ENCODE peak calls at places on chromosome 15, in four cellular contexts. A is tibial artery, G is PC-9, Q is heart left ventricle. S is an unnamed sample. For H3K4me1, the result is how much of the 10 kb centered on the place peaks cover.

GRCh38 chr15:43974852-43975251 is 148.1 kb downstream of the WDR76 start:
- DNase-seq in A (no peak), G (peak), Q (no peak), S (no peak)

GRCh38 chr15:88108991-88109390 is 147.5 kb downstream of the NTRK3 start:
- DNase-seq in Q (no peak), G (no peak), A (no peak), S (no peak)

GRCh38 chr15:88394553-88395159 is 72.5 kb downstream of the MRPL46 start:
- DNase-seq in A (no peak), G (no peak), Q (no peak), S (no peak)

GRCh38 chr15:66101715-66102395 is 151.7 kb downstream of the MEGF11 start:
- DNase-seq in Q (no peak), G (no peak), A (no peak), S (no peak)

GRCh38 chr15:98855067-98855814 is 152.4 kb downstream of the PGPEP1L start:
- DNase-seq in A (no peak), G (no peak), Q (no peak), S (no peak)

GRCh38 chr15:68808770-68809169 is 11.9 kb downstream of the ANP32A start:
- DNase-seq in A (no peak), Q (no peak), G (no peak), S (no peak)

GRCh38 chr15:45157974-45158373 is 28.2 kb downstream of the DUOX1 start:
- DNase-seq in A (no peak), Q (no peak), G (peak), S (no peak)

GRCh38 chr15:95495033-95495541 is 835.4 kb upstream of the NR2F2 start:
- DNase-seq in G (no peak), Q (no peak), A (peak), S (no peak)

GRCh38 chr15:85407421-85408269 is 27.2 kb downstream of the AKAP13 start:
- DNase-seq in A (no peak), G (peak), Q (peak), S (no peak)

GRCh38 chr15:63626955-63627354 is 29.8 kb downstream of the FBXL22 start:
- DNase-seq in A (no peak), G (no peak), Q (no peak), S (no peak)

GRCh38 chr15:59835801-59836200 is 146.7 kb upstream of the BNIP2 start:
- DNase-seq in Q (no peak), A (no peak), G (no peak), S (no peak)

GRCh38 chr15:85306946-85307686 is 73.3 kb upstream of the AKAP13 start:
- DNase-seq in Q (no peak), G (no peak), A (no peak), S (no peak)

GRCh38 chr15:57680021-57680420 is 26.5 kb upstream of the POLR2M start:
- DNase-seq in G (peak), A (no peak), Q (no peak), S (no peak)

GRCh38 chr15:67836477-67836876 is 3.4 kb downstream of the RNU6-1 start:
- DNase-seq in Q (no peak), A (peak), G (no peak), S (peak)

GRCh38 chr15:88615303-88616107 is 5.6 kb upstream of the AEN start:
- DNase-seq in Q (no peak), G (no peak), A (no peak), S (no peak)

GRCh38 chr15:38129531-38130199 is 123.0 kb upstream of the SPRED1 start:
- DNase-seq in A (peak), Q (peak), G (no peak), S (no peak)

GRCh38 chr15:99416191-99417188 is 149.3 kb upstream of the MEF2A start:
- DNase-seq in Q (no peak), G (no peak), A (peak), S (no peak)

GRCh38 chr15:40493089-40493840 is 22.5 kb downstream of the CHST14 start:
- DNase-seq in G (no peak), Q (no peak), A (no peak), S (peak)

GRCh38 chr15:59814409-59814808 is 125.3 kb upstream of the BNIP2 start:
- DNase-seq in A (no peak), Q (no peak), G (no peak), S (peak)

GRCh38 chr15:64050281-64051092 is 4.2 kb upstream of the DAPK2 start:
- DNase-seq in A (no peak), Q (no peak), G (no peak), S (no peak)

GRCh38 chr15:90817117-90818057 is 51.0 kb upstream of the FURIN start:
- DNase-seq in G (no peak), Q (no peak), A (no peak), S (no peak)

GRCh38 chr15:28915041-28915810 is 29.5 kb downstream of the APBA2 start:
- DNase-seq in Q (no peak), A (no peak), G (no peak), S (no peak)

GRCh38 chr15:63596666-63597032 is 538 bp upstream of the FBXL22 start:
- DNase-seq in A (no peak), G (no peak), Q (no peak), S (no peak)

GRCh38 chr15:74283366-74283765 is 47.2 kb downstream of the CCDC33 start:
- DNase-seq in Q (no peak), G (no peak), A (no peak), S (no peak)

GRCh38 chr15:95715919-95716318 is 614.6 kb upstream of the NR2F2 start:
- DNase-seq in Q (no peak), A (no peak), G (peak), S (no peak)

GRCh38 chr15:85030301-85031049 is 48.8 kb downstream of the PDE8A start:
- DNase-seq in Q (no peak), A (no peak), G (peak), S (no peak)

GRCh38 chr15:36814708-36815107 is 235.3 kb downstream of the CDIN1 start:
- DNase-seq in Q (no peak), G (no peak), A (no peak), S (no peak)

GRCh38 chr15:64895285-64896065 is 16.2 kb upstream of the ANKDD1A start:
- DNase-seq in A (no peak), G (no peak), Q (peak), S (no peak)

GRCh38 chr15:99185731-99186130 is 63.6 kb downstream of the TTC23 start:
- DNase-seq in A (no peak), Q (no peak), G (no peak), S (no peak)

GRCh38 chr15:41933771-41934170 is 38.6 kb downstream of the EHD4 start:
- DNase-seq in A (peak), G (peak), Q (no peak), S (no peak)

DNA sequence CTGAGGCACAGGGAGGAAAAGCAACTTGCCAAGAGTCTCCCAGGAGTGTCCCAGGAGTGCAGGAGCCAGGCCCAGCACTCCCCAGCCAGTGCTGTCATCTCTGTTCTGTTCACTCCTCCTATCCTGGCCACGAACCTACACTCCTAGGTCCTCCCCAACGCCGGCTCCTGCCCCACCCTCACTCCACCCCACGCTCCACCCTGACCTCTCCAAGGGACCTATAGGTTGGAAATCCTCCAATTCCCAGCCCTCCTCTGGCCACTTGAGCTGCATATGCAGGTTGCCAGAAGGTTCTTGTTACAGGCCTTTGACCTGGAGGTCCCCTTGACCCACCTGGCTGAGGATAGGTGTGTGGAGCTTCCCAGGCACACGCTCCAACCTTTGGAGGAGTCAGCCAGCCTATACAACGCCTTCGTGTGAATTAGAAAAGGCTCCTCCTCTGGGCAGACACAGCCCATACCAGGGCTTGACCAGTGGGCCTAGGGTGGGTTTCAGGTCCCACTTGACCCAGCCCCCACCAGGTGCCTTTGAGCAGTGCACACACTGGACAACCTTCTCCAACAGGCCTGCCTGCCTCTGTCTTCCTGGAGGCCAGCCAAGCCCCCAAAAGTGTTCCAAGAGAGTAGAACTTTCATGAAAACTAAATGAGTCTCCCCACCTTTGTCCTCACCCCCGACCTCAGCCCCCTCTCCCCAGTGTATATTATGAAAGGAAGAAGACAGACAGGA is 167.2 kb upstream of the TLE3 start:
- DNase-seq in A (no peak), Q (no peak), G (no peak), S (no peak)
- H3K4me1 ChIP-seq in A (under half), Q (half or more), G (half or more), S (under half)

GRCh38 chr15:94234300-94234699 is 2.9 kb downstream of the MCTP2 start:
- DNase-seq in A (no peak), G (no peak), Q (no peak), S (no peak)
- H3K4me3 ChIP-seq in A (no peak), G (no peak), Q (no peak), S (no peak)

GRCh38 chr15:77784361-77785292 is 151.9 kb upstream of the LINGO1 start:
- DNase-seq in Q (no peak), A (no peak), G (peak), S (no peak)

GRCh38 chr15:77782691-77783090 is 150.0 kb upstream of the LINGO1 start:
- DNase-seq in A (no peak), G (no peak), Q (no peak), S (no peak)

GRCh38 chr15:77781131-77782051 is 148.7 kb upstream of the LINGO1 start:
- DNase-seq in G (no peak), A (no peak), Q (no peak), S (no peak)

GRCh38 chr15:77786181-77786890 is 153.6 kb upstream of the LINGO1 start:
- DNase-seq in Q (no peak), G (no peak), A (no peak), S (no peak)

GRCh38 chr15:77783636-77784035 is 150.9 kb upstream of the LINGO1 start:
- DNase-seq in G (no peak), A (no peak), Q (no peak), S (no peak)
- H3K4me1 ChIP-seq in G (under half), A (under half), Q (under half), S (under half)

DNA sequence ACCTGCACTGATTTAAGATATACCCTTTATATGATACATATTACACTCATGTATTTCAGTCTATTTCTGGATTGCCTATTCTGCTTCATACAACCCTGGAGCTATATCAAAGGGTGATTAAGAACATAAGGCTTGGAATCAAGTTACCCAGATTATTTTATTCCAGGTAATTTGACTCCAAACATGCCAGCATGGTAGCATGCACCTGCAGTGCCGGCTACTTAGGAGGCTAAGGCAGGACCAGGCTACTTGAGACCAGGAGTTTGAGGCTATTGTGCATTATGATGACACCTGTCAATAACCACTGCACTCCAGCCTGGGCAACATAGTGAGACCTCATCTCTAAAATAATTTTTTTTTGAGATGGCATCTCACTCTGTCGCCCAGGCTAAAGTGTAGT is 50.4 kb upstream of the NEO1 start:
- DNase-seq in A (no peak), G (no peak), Q (no peak), S (no peak)
- H3K4me3 ChIP-seq in A (no peak), G (no peak), Q (no peak), S (no peak)

GRCh38 chr15:101068523-101068960 is 149.4 kb downstream of the LRRK1 start:
- DNase-seq in A (no peak), G (no peak), Q (no peak), S (no peak)
- H3K4me1 ChIP-seq in A (under half), G (under half), Q (under half), S (under half)

S was measured in naive thymus-derived CD4-positive, alpha-beta T cell.